ENCODE peak calls at places on chromosomes 5 and 9, in seven cellular contexts. D, F, E, R, A, H and V are unnamed samples.

GRCh38 chr5:125603321-125603720 is 819.9 kb upstream of the GRAMD2B start:
- DNase-seq in D (no peak), F (no peak), E (no peak), R (no peak), A (no peak), H (no peak), V (no peak)

GRCh38 chr5:98705841-98706240 is 67.6 kb upstream of the RGMB start:
- DNase-seq in D (no peak), F (no peak), E (peak; percentile 79), R (no peak), A (no peak), H (no peak), V (no peak)

GRCh38 chr9:85978496-85978895 is 37.5 kb downstream of the NAA35 start:
- DNase-seq in D (no peak), F (no peak), E (peak; percentile 10), R (no peak), A (no peak), H (no peak), V (no peak)

GRCh38 chr5:68745459-68745858 is 348.4 kb upstream of the SLC30A5 start:
- DNase-seq in D (no peak), F (no peak), E (peak; percentile 21), R (no peak), A (no peak), H (no peak), V (no peak)

GRCh38 chr5:147835386-147835798 is 3.9 kb upstream of the SPINK1 start:
- DNase-seq in D (no peak), F (peak; percentile 52), E (peak; percentile 27), R (no peak), A (no peak), H (no peak), V (no peak)

GRCh38 chr5:55104036-55104767 is 1.8 kb downstream of the GZMA start:
- DNase-seq in D (no peak), F (no peak), E (no peak), R (no peak), A (no peak), H (no peak), V (no peak)

GRCh38 chr5:133396187-133396621 is 216.1 kb downstream of the FSTL4 start:
- DNase-seq in D (peak; percentile 69), F (no peak), E (no peak), R (no peak), A (no peak), H (no peak), V (no peak)

GRCh38 chr9:76452839-76453238 is 6.1 kb upstream of the GCNT1 start:
- DNase-seq in D (no peak), F (no peak), E (peak; percentile 60), R (no peak), A (no peak), H (no peak), V (no peak)

GRCh38 chr9:88814521-88815101 is 176.7 kb upstream of the S1PR3 start:
- DNase-seq in D (no peak), F (no peak), E (peak; percentile 55), R (no peak), A (no peak), H (no peak), V (no peak)

GRCh38 chr9:89639367-89639795 is 34.6 kb downstream of the GADD45G start:
- DNase-seq in D (no peak), F (no peak), E (no peak), R (no peak), A (no peak), H (no peak), V (no peak)

GRCh38 chr5:31415009-31415923 is 116.6 kb downstream of the DROSHA start:
- DNase-seq in D (no peak), F (no peak), E (no peak), R (no peak), A (no peak), H (no peak), V (no peak)